ENCODE peak calls at places on chromosomes 16 and 17, in six cellular contexts. Z is uterus, U is pancreas, F is NCI-H524, E is AML-193, L is substantia nigra. I is an unnamed sample.

GRCh38 chr16:85301171-85301690 is 189.0 kb upstream of the CIBAR2 start:
- DNase-seq in Z (no peak), U (peak; percentile 74), F (peak; percentile 88), E (no peak), L (no peak), I (no peak)

GRCh38 chr17:34254651-34255380 is at the start of gene CCL2:
- DNase-seq in Z (peak; percentile 81), U (peak; percentile 45), F (no peak), E (no peak), L (peak; percentile 36), I (no peak)

GRCh38 chr17:34886831-34887230 is 74.4 kb downstream of the CCT6B start:
- DNase-seq in Z (no peak), U (no peak), F (no peak), E (peak; percentile 28), L (no peak), I (no peak)

GRCh38 chr17:67126983-67127382 is 82.6 kb downstream of the CACNG1 start:
- DNase-seq in Z (no peak), U (no peak), F (no peak), E (peak; percentile 26), L (no peak), I (no peak)

GRCh38 chr17:78133179-78133951 is 2.8 kb downstream of the TMC8 start:
- DNase-seq in Z (no peak), U (no peak), F (no peak), E (no peak), L (no peak), I (no peak)

GRCh38 chr16:56950881-56951771 is 10.6 kb upstream of the CETP start:
- DNase-seq in Z (no peak), U (peak; percentile 65), F (peak; percentile 73), E (peak; percentile 38), L (peak; percentile 41), I (no peak)

GRCh38 chr17:48952904-48953303 is 8.3 kb upstream of the SNF8 start:
- DNase-seq in Z (no peak), U (no peak), F (no peak), E (no peak), L (no peak), I (no peak)

GRCh38 chr17:13626703-13627102 is 25.0 kb upstream of the HS3ST3A1 start:
- DNase-seq in Z (no peak), U (no peak), F (no peak), E (no peak), L (no peak), I (no peak)

GRCh38 chr16:18792836-18793433 is 2.8 kb upstream of the RPS15A start:
- DNase-seq in Z (no peak), U (no peak), F (no peak), E (no peak), L (no peak), I (no peak)

GRCh38 chr16:19809693-19810092 is 75.0 kb downstream of the GPRC5B start:
- DNase-seq in Z (no peak), U (no peak), F (no peak), E (no peak), L (no peak), I (no peak)

GRCh38 chr17:30921544-30922196 is at the start of gene ADAP2:
- DNase-seq in Z (no peak), U (peak; percentile 61), F (peak; percentile 28), E (peak; percentile 30), L (peak; percentile 44), I (peak; percentile 89)

GRCh38 chr16:77211880-77212735 is 12.9 kb downstream of the SYCE1L start:
- DNase-seq in Z (peak; percentile 52), U (peak; percentile 63), F (peak; percentile 93), E (no peak), L (peak; percentile 27), I (peak; percentile 89)

GRCh38 chr17:67221062-67221998 is 23.7 kb downstream of the HELZ start:
- DNase-seq in Z (no peak), U (no peak), F (peak; percentile 86), E (no peak), L (no peak), I (no peak)

GRCh38 chr16:20868890-20869289 is 31.3 kb downstream of the DCUN1D3 start:
- DNase-seq in Z (peak; percentile 82), U (peak; percentile 79), F (peak; percentile 44), E (no peak), L (peak; percentile 76), I (peak; percentile 96)

GRCh38 chr17:72665841-72666518 is 426.5 kb downstream of the SLC39A11 start:
- DNase-seq in Z (no peak), U (no peak), F (no peak), E (no peak), L (no peak), I (no peak)

GRCh38 chr17:50918933-50919296 is 52.8 kb upstream of the TOB1 start:
- DNase-seq in Z (no peak), U (no peak), F (no peak), E (no peak), L (no peak), I (no peak)

GRCh38 chr17:65594585-65594940 is 33.1 kb upstream of the AXIN2 start:
- DNase-seq in Z (no peak), U (no peak), F (no peak), E (no peak), L (no peak), I (no peak)

GRCh38 chr16:20910781-20911321 is 10.3 kb downstream of the LYRM1 start:
- DNase-seq in Z (no peak), U (no peak), F (no peak), E (peak; percentile 97), L (no peak), I (no peak)

GRCh38 chr17:15341385-15341849 is at the start of gene TEKT3:
- DNase-seq in Z (peak; percentile 87), U (peak; percentile 83), F (peak; percentile 36), E (no peak), L (peak; percentile 81), I (peak; percentile 78)

GRCh38 chr16:19085679-19086200 is 18.3 kb downstream of the COQ7 start:
- DNase-seq in Z (no peak), U (no peak), F (no peak), E (no peak), L (no peak), I (no peak)

I was measured in lower leg skin.